ENCODE peak calls at places on chromosome 16, in six cellular contexts. V is kidney glomerular epithelial cell, D is EL, A is transverse colon, G is GM23248, T is ELR. F is an unnamed sample.

GRCh38 chr16:67563708-67564468 is 1.6 kb downstream of the CTCF start:
- DNase-seq in T (peak; percentile 68), V (no peak), G (peak; percentile 86), D (peak; percentile 64), A (peak; percentile 57), F (no peak)

GRCh38 chr16:12132850-12133249 is 156.3 kb downstream of the SNX29 start:
- DNase-seq in A (no peak), T (no peak), G (no peak), D (no peak), V (no peak), F (no peak)

GRCh38 chr16:66750279-66751134 is 902 bp downstream of the DYNC1LI2 start:
- DNase-seq in D (no peak), T (peak; percentile 13), V (no peak), G (peak; percentile 37), A (no peak), F (no peak)

GRCh38 chr16:3472878-3473595 is 22.3 kb downstream of the C16orf90 start:
- DNase-seq in G (peak; percentile 80), V (peak; percentile 6), A (no peak), T (peak; percentile 54), D (peak; percentile 59), F (no peak)

GRCh38 chr16:4315185-4316102 is at the start of gene GLIS2:
- DNase-seq in V (peak; percentile 22), G (peak; percentile 84), A (peak; percentile 60), D (peak; percentile 83), T (peak; percentile 76), F (peak; percentile 64)

GRCh38 chr16:535446-536405 is 8.2 kb downstream of the CAPN15 start:
- DNase-seq in V (no peak), D (peak; percentile 77), T (peak; percentile 93), G (peak; percentile 98), A (peak; percentile 89), F (no peak)

GRCh38 chr16:84087461-84088151 is 29.1 kb downstream of the MBTPS1 start:
- DNase-seq in T (no peak), G (no peak), V (no peak), A (no peak), D (no peak), F (no peak)

GRCh38 chr16:8853611-8854010 is 15.2 kb downstream of the CARHSP1 start:
- DNase-seq in D (no peak), T (no peak), G (no peak), A (no peak), V (no peak), F (no peak)

GRCh38 chr16:75243667-75244224 is 7.7 kb downstream of the BCAR1 start:
- DNase-seq in G (no peak), V (no peak), T (no peak), D (no peak), A (no peak), F (no peak)

GRCh38 chr16:58848662-58849002 is 114.5 kb upstream of the GOT2 start:
- DNase-seq in G (no peak), A (no peak), V (no peak), T (no peak), D (no peak), F (no peak)

GRCh38 chr16:49637933-49638695 is 217.8 kb downstream of the ZNF423 start:
- DNase-seq in D (no peak), G (no peak), A (no peak), V (no peak), T (no peak), F (no peak)

GRCh38 chr16:22183901-22184614 is 21.8 kb downstream of the SDR42E2 start:
- DNase-seq in T (peak; percentile 16), A (no peak), G (no peak), D (no peak), V (no peak), F (no peak)

GRCh38 chr16:79639576-79640311 is 39.2 kb upstream of the MAF start:
- DNase-seq in V (peak; percentile 22), D (no peak), G (no peak), A (no peak), T (no peak), F (no peak)

GRCh38 chr16:67101683-67102082 is 8.1 kb upstream of the PHAF1 start:
- DNase-seq in V (peak; percentile 22), D (peak; percentile 54), A (no peak), T (peak; percentile 78), G (peak; percentile 91), F (no peak)

GRCh38 chr16:8673611-8674412 is 605 bp upstream of the ABAT start:
- DNase-seq in A (no peak), G (no peak), V (no peak), T (peak; percentile 3), D (peak; percentile 11), F (no peak)

GRCh38 chr16:66924527-66925321 is 611 bp downstream of the RRAD start:
- DNase-seq in V (no peak), T (peak; percentile 37), A (peak; percentile 67), D (peak; percentile 16), G (peak; percentile 63), F (no peak)

GRCh38 chr16:30600215-30600614 is 10.0 kb downstream of the ZNF689 start:
- DNase-seq in D (no peak), G (no peak), T (no peak), V (no peak), A (no peak), F (no peak)

GRCh38 chr16:53695070-53695469 is 8.6 kb downstream of the RPGRIP1L start:
- DNase-seq in V (peak; percentile 8), A (no peak), T (peak; percentile 91), G (peak; percentile 93), D (peak; percentile 69), F (peak; percentile 64)

GRCh38 chr16:85206472-85207356 is 94.4 kb upstream of the CIBAR2 start:
- DNase-seq in T (no peak), D (no peak), A (peak; percentile 60), V (no peak), G (peak; percentile 51), F (no peak)

GRCh38 chr16:23452221-23452571 is 793 bp downstream of the COG7 start:
- DNase-seq in G (no peak), T (peak; percentile 12), D (no peak), V (no peak), A (no peak), F (no peak)

GRCh38 chr16:89491238-89491869 is 993 bp upstream of the ANKRD11 start:
- DNase-seq in T (peak; percentile 70), D (no peak), A (no peak), V (peak; percentile 35), G (peak; percentile 74), F (no peak)

GRCh38 chr16:57186630-57187507 is 740 bp downstream of the RSPRY1 start:
- DNase-seq in A (peak; percentile 39), V (peak; percentile 59), G (peak; percentile 74), T (peak; percentile 59), D (peak; percentile 39), F (no peak)

GRCh38 chr16:24986512-24987303 is 28.5 kb downstream of the ARHGAP17 start:
- DNase-seq in T (peak; percentile 88), G (peak; percentile 90), A (no peak), D (peak; percentile 85), V (no peak), F (peak; percentile 65)

GRCh38 chr16:14958970-14959369 is 15.9 kb upstream of the PDXDC1 start:
- DNase-seq in A (no peak), T (peak; percentile 46), G (peak; percentile 34), D (peak; percentile 53), V (no peak), F (no peak)

GRCh38 chr16:72963508-72963907 is 84.4 kb downstream of the ZFHX3 start:
- DNase-seq in T (no peak), V (no peak), D (no peak), A (no peak), G (no peak), F (no peak)

GRCh38 chr16:72172105-72173034 is at the start of gene PMFBP1:
- DNase-seq in A (peak; percentile 18), D (peak; percentile 76), V (peak; percentile 27), G (peak; percentile 92), T (peak; percentile 89), F (peak; percentile 64)

GRCh38 chr16:68447721-68448359 is 468 bp downstream of the SMPD3 start:
- DNase-seq in D (no peak), G (no peak), A (no peak), T (no peak), V (no peak), F (no peak)

GRCh38 chr16:85238233-85238647 is 126.0 kb upstream of the CIBAR2 start:
- DNase-seq in A (peak; percentile 58), T (no peak), V (no peak), D (peak; percentile 29), G (peak; percentile 91), F (peak; percentile 95)

GRCh38 chr16:87330257-87330624 is 13.0 kb upstream of the C16orf95 start:
- DNase-seq in T (no peak), A (no peak), V (no peak), D (no peak), G (no peak), F (no peak)

GRCh38 chr16:66668777-66669444 is 27.6 kb downstream of the CMTM4 start:
- DNase-seq in D (peak; percentile 41), V (no peak), A (no peak), T (no peak), G (peak; percentile 88), F (peak; percentile 35)

GRCh38 chr16:73483934-73484712 is 436.2 kb upstream of the ZFHX3 start:
- DNase-seq in G (peak; percentile 4), D (peak; percentile 4), V (no peak), T (no peak), A (no peak), F (no peak)

GRCh38 chr16:82344157-82344556 is 174.1 kb upstream of the MPHOSPH6 start:
- DNase-seq in V (no peak), G (peak; percentile 24), D (no peak), T (peak; percentile 6), A (no peak), F (no peak)

GRCh38 chr16:4086153-4086552 is 30.1 kb downstream of the ADCY9 start:
- DNase-seq in G (no peak), V (no peak), D (no peak), T (no peak), A (peak; percentile 4), F (no peak)

GRCh38 chr16:22356930-22357634 is 17.3 kb downstream of the CDR2 start:
- DNase-seq in G (no peak), V (no peak), T (no peak), A (no peak), D (no peak), F (no peak)

GRCh38 chr16:53952215-53953208 is 248.6 kb downstream of the FTO start:
- DNase-seq in D (peak; percentile 29), A (no peak), T (peak; percentile 12), V (peak; percentile 7), G (peak; percentile 9), F (no peak)

GRCh38 chr16:56600398-56600999 is 7.9 kb upstream of the MT2A start:
- DNase-seq in T (peak; percentile 85), V (peak; percentile 43), A (no peak), G (peak; percentile 83), D (peak; percentile 76), F (no peak)

GRCh38 chr16:56691885-56692284 is 9.6 kb downstream of the MT1X start:
- DNase-seq in G (peak; percentile 49), V (peak; percentile 51), A (peak; percentile 46), D (peak; percentile 48), T (peak; percentile 86), F (no peak)